ENCODE peak calls at places on chromosomes 4 and X, in nine cellular contexts. I, W, J, F, Z, E, H, Y and M are unnamed samples.

GRCh38 chr4:26320159-26320452 is 708 bp upstream of the RBPJ start:
- DNase-seq in W (no peak), E (peak; percentile 79), F (peak; percentile 38), Y (no peak), Z (no peak), H (peak; percentile 42), J (no peak), I (peak; percentile 28), M (no peak)

GRCh38 chr4:34972189-34972588 is 1272.1 kb downstream of the ARAP2 start:
- DNase-seq in Y (no peak), I (no peak), W (no peak), H (no peak), J (no peak), Z (no peak), E (no peak), F (no peak), M (no peak)

GRCh38 chr4:20832821-20833220 is 132.6 kb downstream of the PACRGL start:
- DNase-seq in E (peak; percentile 75), I (peak; percentile 0), F (no peak), Z (no peak), H (peak; percentile 32), Y (no peak), W (no peak), J (no peak), M (no peak)

GRCh38 chrX:18291006-18291545 is 63.4 kb downstream of the SCML2 start:
- DNase-seq in Z (no peak), F (no peak), J (no peak), W (no peak), H (peak; percentile 15), I (peak; percentile 66), E (peak; percentile 68), Y (no peak), M (no peak)

GRCh38 chr4:4614925-4615678 is 73.3 kb upstream of the STX18 start:
- DNase-seq in W (no peak), Z (no peak), H (no peak), Y (no peak), E (peak; percentile 25), I (peak; percentile 66), F (no peak), J (no peak), M (no peak)

GRCh38 chr4:3323071-3323481 is 30.3 kb downstream of the RGS12 start:
- DNase-seq in Z (peak; percentile 33), F (no peak), J (no peak), E (no peak), Y (no peak), H (no peak), W (no peak), I (no peak), M (peak; percentile 17)

GRCh38 chr4:986949-987688 is at the start of gene IDUA:
- DNase-seq in J (peak; percentile 84), H (peak; percentile 74), I (peak; percentile 53), F (peak; percentile 83), E (peak; percentile 79), W (peak; percentile 84), Z (peak; percentile 90), Y (peak; percentile 78), M (peak; percentile 94)

GRCh38 chrX:41457618-41458192 is 10.6 kb downstream of the NYX start:
- DNase-seq in W (no peak), J (no peak), E (no peak), F (no peak), Z (no peak), H (no peak), I (no peak), Y (no peak), M (no peak)

GRCh38 chr4:41644288-41644914 is 104.1 kb downstream of the PHOX2B start:
- DNase-seq in H (peak; percentile 61), I (peak; percentile 16), Y (no peak), F (no peak), E (peak; percentile 67), Z (peak; percentile 82), W (peak; percentile 77), J (peak; percentile 82), M (peak; percentile 75)

GRCh38 chrX:41921492-41922124 is 1.7 kb downstream of the CASK start:
- DNase-seq in Y (no peak), W (no peak), F (no peak), H (peak; percentile 78), Z (no peak), I (peak; percentile 37), J (no peak), E (peak; percentile 61), M (no peak)

GRCh38 chr4:113878718-113879117 is 100.7 kb downstream of the ARSJ start:
- DNase-seq in Z (no peak), F (no peak), H (peak; percentile 24), E (peak; percentile 47), J (no peak), I (peak; percentile 57), W (no peak), Y (no peak), M (no peak)

GRCh38 chr4:143351149-143351691 is 14.5 kb downstream of the GAB1 start:
- DNase-seq in W (no peak), I (no peak), F (no peak), E (no peak), H (no peak), Y (no peak), J (no peak), Z (no peak), M (peak; percentile 41)

GRCh38 chr4:5156677-5157076 is 105.4 kb downstream of the STK32B start:
- DNase-seq in E (no peak), I (no peak), F (no peak), Y (no peak), H (no peak), Z (no peak), W (no peak), J (no peak), M (no peak)

GRCh38 chrX:70979136-70979762 is 48.4 kb upstream of the SLC7A3 start:
- DNase-seq in Y (no peak), J (no peak), Z (no peak), H (peak; percentile 61), E (peak; percentile 57), I (peak; percentile 52), F (no peak), W (no peak), M (no peak)

GRCh38 chr4:179059396-179059795 is 1617.2 kb upstream of the AGA start:
- DNase-seq in J (no peak), I (no peak), H (no peak), Z (no peak), W (no peak), Y (no peak), E (no peak), F (no peak), M (no peak)

GRCh38 chr4:1348746-1349145 is 1.7 kb downstream of the UVSSA start:
- DNase-seq in Z (no peak), J (no peak), F (no peak), Y (no peak), E (no peak), I (no peak), H (no peak), W (no peak), M (peak; percentile 48)

GRCh38 chrX:39473812-39474211 is 623.9 kb downstream of the BCOR start:
- DNase-seq in F (no peak), Y (no peak), I (no peak), W (peak; percentile 16), J (no peak), Z (no peak), H (no peak), E (no peak), M (peak; percentile 42)
- H3K4me1 ChIP-seq in F (no peaks in the 10 kb centered on the region), Y (peaks cover 2% of the 10 kb centered on the region), I (no peaks in the 10 kb centered on the region), W (peaks cover 27% of the 10 kb centered on the region), J (peaks cover 3% of the 10 kb centered on the region), Z (peaks cover 11% of the 10 kb centered on the region), H (peaks cover 49% of the 10 kb centered on the region), E (no peaks in the 10 kb centered on the region), M (peaks cover 7% of the 10 kb centered on the region)

GRCh38 chr4:154137320-154137905 is 348.5 kb upstream of the SFRP2 start:
- DNase-seq in J (no peak), I (no peak), W (no peak), Z (no peak), F (no peak), H (no peak), E (no peak), Y (no peak), M (no peak)

GRCh38 chr4:154135576-154135975 is 346.7 kb upstream of the SFRP2 start:
- DNase-seq in H (no peak), Y (no peak), W (no peak), F (no peak), Z (no peak), I (no peak), J (no peak), E (no peak), M (no peak)

DNA sequence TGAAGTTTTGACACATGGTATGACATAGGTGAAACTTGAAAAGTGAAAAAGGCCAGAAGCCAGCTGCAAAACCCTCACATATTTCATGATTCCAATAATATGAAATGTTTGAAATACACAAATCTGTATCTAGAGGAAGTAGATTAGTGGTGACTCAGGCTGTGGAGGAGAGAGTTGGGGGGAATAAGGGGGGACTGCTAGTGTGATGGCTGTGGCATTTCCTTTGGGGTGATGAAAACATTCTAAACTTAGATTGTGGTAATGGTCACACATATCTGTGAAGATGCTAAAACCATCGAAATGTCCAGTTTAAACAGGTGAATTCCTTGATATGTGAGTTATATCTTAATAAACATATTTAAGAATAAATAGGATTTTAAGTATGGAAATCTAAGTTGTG is 343.5 kb upstream of the SFRP2 start:
- DNase-seq in J (no peak), W (no peak), I (peak; percentile 2), F (no peak), H (no peak), Z (no peak), E (no peak), Y (no peak), M (no peak)
- H3K27ac ChIP-seq in J (no peak overlapping the region), W (no peak overlapping the region), I (no peak overlapping the region), F (no peak overlapping the region), H (no peak overlapping the region), Z (no peak overlapping the region), E (no peak overlapping the region), Y (no peak overlapping the region), M (no peak overlapping the region)

GRCh38 chrX:68696267-68696666 is 48.8 kb downstream of the STARD8 start:
- DNase-seq in Y (no peak), I (no peak), W (no peak), F (no peak), H (no peak), Z (no peak), E (no peak), J (no peak), M (no peak)
- H3K9me3 ChIP-seq in Y (no peaks in the 10 kb centered on the region), I (no peaks in the 10 kb centered on the region), W (no peaks in the 10 kb centered on the region), F (no peaks in the 10 kb centered on the region), H (no peaks in the 10 kb centered on the region), Z (no peaks in the 10 kb centered on the region), E (no peaks in the 10 kb centered on the region), J (no peaks in the 10 kb centered on the region), M (no peaks in the 10 kb centered on the region)

GRCh38 chr4:153545822-153546221 is 79.7 kb downstream of the TMEM131L start:
- DNase-seq in F (no peak), E (no peak), Y (no peak), Z (no peak), J (no peak), H (no peak), I (no peak), W (no peak), M (no peak)

GRCh38 chr4:153546273-153546672 is 80.1 kb downstream of the TMEM131L start:
- DNase-seq in E (no peak), H (peak; percentile 21), J (no peak), I (no peak), F (no peak), W (no peak), Y (no peak), Z (no peak), M (no peak)

GRCh38 chr4:153547520-153547919 is 81.4 kb downstream of the TMEM131L start:
- DNase-seq in I (no peak), Z (no peak), Y (no peak), J (no peak), F (no peak), E (no peak), W (no peak), H (no peak), M (no peak)

GRCh38 chr4:153553155-153553819 is 87.1 kb downstream of the TMEM131L start:
- DNase-seq in W (no peak), Z (no peak), H (no peak), J (no peak), F (no peak), E (no peak), Y (no peak), I (peak; percentile 13), M (no peak)

GRCh38 chr4:153549401-153549800 is 83.2 kb downstream of the TMEM131L start:
- DNase-seq in I (peak; percentile 11), F (no peak), W (no peak), E (no peak), J (no peak), Z (no peak), Y (no peak), H (no peak), M (no peak)
- H3K4me1 ChIP-seq in I (peaks cover 3% of the 10 kb centered on the region), F (no peaks in the 10 kb centered on the region), W (peaks cover 35% of the 10 kb centered on the region), E (no peaks in the 10 kb centered on the region), J (no peaks in the 10 kb centered on the region), Z (no peaks in the 10 kb centered on the region), Y (peaks cover 11% of the 10 kb centered on the region), H (peaks cover 9% of the 10 kb centered on the region), M (peaks cover 2% of the 10 kb centered on the region)